ENCODE peak calls at places on chromosomes 1 and 21, in ten cellular contexts. S is NT2/D1; M is heart left ventricle; K is K562; T is tibial artery; Q is GM23338; R is esophagus squamous epithelium; C is colonic mucosa; Y is AG09309; L is CD8-positive, alpha-beta T cell. D is an unnamed sample.

GRCh38 chr1:24316659-24317058 is 2.5 kb upstream of the GRHL3 start:
- DNase-seq in Q (no peak), T (no peak), R (no peak), Y (no peak), C (no peak), S (no peak), L (no peak), M (no peak), K (no peak), D (no peak)

GRCh38 chr1:94385354-94385947 is 32.7 kb upstream of the ABCD3 start:
- DNase-seq in K (no peak), M (no peak), Y (no peak), T (no peak), R (no peak), L (no peak), Q (no peak), C (peak; percentile 37), S (no peak), D (no peak)

GRCh38 chr1:1005774-1006304 is 5.9 kb upstream of the HES4 start:
- DNase-seq in C (no peak), Q (no peak), R (no peak), M (no peak), Y (no peak), S (no peak), T (no peak), K (no peak), L (no peak), D (no peak)

GRCh38 chr1:166884040-166884642 is 8.1 kb upstream of the TADA1 start:
- DNase-seq in M (peak; percentile 36), S (peak; percentile 62), K (peak; percentile 57), L (no peak), Y (no peak), Q (peak; percentile 94), T (no peak), C (peak; percentile 58), R (no peak), D (no peak)

GRCh38 chr1:53454019-53454418 is 5.2 kb upstream of the DMRTB1 start:
- DNase-seq in S (no peak), T (no peak), R (no peak), C (no peak), K (no peak), M (no peak), L (no peak), Q (no peak), Y (no peak), D (no peak)

GRCh38 chr1:53550201-53550741 is 91.1 kb downstream of the DMRTB1 start:
- DNase-seq in Y (peak; percentile 52), C (no peak), S (no peak), L (no peak), M (no peak), K (no peak), R (no peak), T (peak; percentile 65), Q (no peak), D (no peak)

GRCh38 chr1:219365435-219365834 is 191.8 kb downstream of the LYPLAL1 start:
- DNase-seq in L (no peak), C (no peak), Q (no peak), S (no peak), K (no peak), T (no peak), R (no peak), M (no peak), Y (no peak), D (no peak)

GRCh38 chr1:217968085-217968484 is 317.0 kb upstream of the RRP15 start:
- DNase-seq in L (no peak), K (no peak), Y (no peak), S (no peak), Q (no peak), T (no peak), M (no peak), C (no peak), R (no peak), D (no peak)

GRCh38 chr1:154703207-154703606 is 95.2 kb upstream of the ADAR start:
- DNase-seq in Y (no peak), S (no peak), R (no peak), T (no peak), C (no peak), L (no peak), K (no peak), M (no peak), Q (peak; percentile 63), D (no peak)

GRCh38 chr21:18340387-18340942 is 63.1 kb downstream of the TMPRSS15 start:
- DNase-seq in Y (no peak), K (no peak), T (no peak), S (no peak), C (no peak), R (no peak), Q (no peak), L (no peak), M (no peak), D (no peak)

GRCh38 chr1:88982055-88982454 is 10.4 kb downstream of the KYAT3 start:
- DNase-seq in R (no peak), C (no peak), S (no peak), Q (no peak), Y (no peak), M (no peak), L (no peak), K (no peak), T (no peak), D (no peak)

GRCh38 chr1:235156745-235157144 is 4.3 kb downstream of the RBM34 start:
- DNase-seq in T (no peak), Q (no peak), M (no peak), R (no peak), C (peak; percentile 40), Y (no peak), L (no peak), K (no peak), S (no peak), D (no peak)

GRCh38 chr1:10687142-10687715 is 109.2 kb downstream of the CASZ1 start:
- DNase-seq in L (no peak), Y (no peak), R (no peak), C (peak; percentile 85), M (no peak), K (no peak), S (no peak), T (no peak), Q (no peak), D (no peak)

GRCh38 chr1:182484531-182485257 is 34.7 kb downstream of the RGSL1 start:
- DNase-seq in K (no peak), T (no peak), R (no peak), C (no peak), Y (no peak), M (no peak), Q (peak; percentile 73), L (no peak), S (peak; percentile 27), D (no peak)

DNA sequence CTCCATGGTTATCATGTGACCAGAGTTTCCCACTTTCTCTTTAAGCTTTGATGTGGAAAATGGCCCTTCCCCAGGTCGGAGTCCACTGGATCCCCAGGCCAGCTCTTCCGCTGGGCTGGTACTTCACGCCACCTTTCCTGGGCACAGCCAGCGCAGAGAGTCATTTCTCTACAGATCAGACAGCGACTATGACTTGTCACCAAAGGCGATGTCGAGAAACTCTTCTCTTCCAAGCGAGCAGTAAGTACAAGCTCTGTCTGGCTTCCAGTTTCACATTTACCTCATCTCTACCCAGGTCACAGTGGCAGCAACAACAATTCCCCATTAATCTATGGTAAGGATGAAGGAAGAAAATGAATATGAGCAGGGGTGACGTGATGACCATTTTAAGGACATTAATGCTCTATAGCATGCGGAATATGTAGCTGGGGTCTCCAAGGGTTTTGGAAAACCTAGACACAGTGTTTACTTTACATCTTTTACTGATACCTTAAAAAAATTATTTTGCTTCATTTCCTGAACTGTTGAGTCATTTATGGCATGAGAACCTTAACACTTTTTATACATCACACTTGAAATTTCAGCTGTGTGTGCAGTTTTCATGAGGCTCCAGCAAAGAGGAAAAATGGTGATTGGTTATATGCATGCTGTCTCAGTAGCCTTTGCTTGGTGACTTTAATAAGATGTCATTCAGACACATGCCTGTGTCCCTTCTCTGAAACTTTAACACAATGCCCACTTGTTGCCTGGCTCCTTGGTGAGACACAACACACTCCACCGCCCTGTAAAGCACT is 286.3 kb upstream of the SGIP1 start:
- DNase-seq in Q (no peak), R (no peak), T (no peak), C (no peak), K (no peak), L (no peak), S (no peak), M (no peak), Y (no peak), D (no peak)
- H3K4me3 ChIP-seq in Q (no peak overlapping the region), R (peak overlapping the region; percentile 35), T (no peak overlapping the region), C (no peak overlapping the region), K (no peak overlapping the region), L (no peak overlapping the region), S (no peak overlapping the region), M (no peak overlapping the region), Y (no peak overlapping the region), D (no peak overlapping the region)

DNA sequence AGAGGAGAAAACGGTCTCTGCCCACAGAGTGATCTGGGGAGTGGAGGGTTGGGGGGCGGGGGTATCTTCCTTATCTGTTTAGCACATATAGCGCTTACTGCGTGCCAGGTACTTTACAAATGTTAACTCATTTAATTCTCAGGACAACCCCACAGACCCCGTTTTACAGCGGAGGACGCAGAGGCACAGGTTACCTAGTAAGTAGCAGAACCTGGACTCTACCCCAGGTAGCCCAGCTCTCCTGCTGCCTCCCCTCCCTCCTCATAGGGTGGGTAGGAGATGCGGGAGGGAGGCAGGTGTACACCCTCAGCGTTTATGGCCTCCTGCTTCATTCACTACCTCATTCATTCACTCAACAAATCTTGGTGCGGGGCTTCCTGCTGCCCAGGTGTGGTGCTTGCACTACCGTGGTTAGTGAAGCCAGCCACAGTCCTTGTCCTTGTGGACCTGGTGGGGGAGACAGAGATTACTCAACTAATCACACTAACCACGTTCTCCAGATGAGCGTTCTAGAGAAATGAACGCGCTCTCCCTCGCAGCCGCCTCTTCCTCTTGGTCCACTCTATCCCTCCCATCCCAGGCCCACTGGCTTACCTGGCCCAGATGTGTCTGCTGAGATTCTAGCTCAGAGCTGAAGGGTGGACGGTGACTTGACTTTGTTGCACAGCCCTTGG is 102.0 kb downstream of the IER5 start:
- DNase-seq in S (no peak), C (no peak), K (no peak), Y (no peak), R (no peak), T (no peak), M (no peak), L (no peak), Q (peak; percentile 41), D (no peak)
- H3K4me3 ChIP-seq in S (peak overlapping the region; percentile 27), C (no peak overlapping the region), K (no peak overlapping the region), Y (no peak overlapping the region), R (peak overlapping the region; percentile 51), T (no peak overlapping the region), M (peak overlapping the region; percentile 40), L (peak overlapping the region; percentile 24), Q (peak overlapping the region; percentile 67), D (no peak overlapping the region)

DNA sequence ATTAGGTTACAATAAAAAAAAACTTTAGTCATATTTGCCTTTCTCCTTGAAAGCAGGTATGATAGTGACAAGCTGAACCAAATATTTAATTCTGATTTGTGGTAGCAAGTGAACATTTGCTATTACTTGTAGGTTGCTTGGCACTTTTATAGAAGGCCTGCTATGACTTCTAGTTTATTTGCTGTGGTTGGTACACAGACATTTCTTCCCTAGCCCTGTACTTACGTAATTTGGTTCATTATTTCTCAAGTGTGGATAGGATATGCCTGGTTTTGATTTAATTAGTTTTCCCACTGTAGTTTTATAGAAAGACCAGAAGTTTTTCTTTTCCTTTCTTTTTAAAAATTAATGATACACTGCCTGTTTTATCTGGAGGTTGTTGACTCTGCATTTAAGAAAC is 55.9 kb downstream of the PPP2R5A start:
- DNase-seq in Q (no peak), K (no peak), T (no peak), C (no peak), Y (peak; percentile 17), R (no peak), S (no peak), M (no peak), L (no peak), D (no peak)
- H3K4me3 ChIP-seq in Q (no peak overlapping the region), K (no peak overlapping the region), T (no peak overlapping the region), C (no peak overlapping the region), Y (no peak overlapping the region), R (no peak overlapping the region), S (no peak overlapping the region), M (no peak overlapping the region), L (no peak overlapping the region), D (no peak overlapping the region)

GRCh38 chr1:85654066-85654782 is 54.0 kb downstream of the ZNHIT6 start:
- DNase-seq in M (no peak), K (no peak), R (no peak), T (no peak), C (no peak), Y (no peak), Q (no peak), L (no peak), S (no peak), D (peak; percentile 26)
- H3K4me3 ChIP-seq in M (no peak overlapping the region), K (no peak overlapping the region), R (no peak overlapping the region), T (no peak overlapping the region), C (no peak overlapping the region), Y (no peak overlapping the region), Q (no peak overlapping the region), L (no peak overlapping the region), S (no peak overlapping the region), D (no peak overlapping the region)